ENCODE peak calls at places on chromosome 10, in five cellular contexts. X is right atrium auricular region; R is activated T-cell treated with anti-CD3 and anti-CD28 coated beads, Interleukin-2, amount 50 U/mL, for 72 hours; Q is thoracic aorta; D is cardiac muscle cell. C is an unnamed sample.
A peak's percentile ranks its signal among the peaks of the same experiment; 100 is the strongest.

GRCh38 chr10:112951349-112952281 is 1.6 kb downstream of the TCF7L2 start:
- DNase-seq in X (peak; percentile 73), R (peak; percentile 37), Q (no peak), D (peak; percentile 69), C (no peak)

GRCh38 chr10:68957654-68958053 is 1.7 kb downstream of the DDX21 start:
- DNase-seq in X (no peak), R (no peak), Q (no peak), D (no peak), C (no peak)

GRCh38 chr10:1366811-1367425 is 310.7 kb downstream of the WDR37 start:
- DNase-seq in X (peak; percentile 40), R (no peak), Q (no peak), D (no peak), C (no peak)

GRCh38 chr10:130900441-130901160 is 410.9 kb downstream of the TCERG1L start:
- DNase-seq in X (no peak), R (no peak), Q (no peak), D (no peak), C (no peak)

GRCh38 chr10:75530337-75530736 is 98.9 kb downstream of the LRMDA start:
- DNase-seq in X (no peak), R (no peak), Q (peak; percentile 36), D (no peak), C (no peak)

GRCh38 chr10:62451606-62451965 is 77.4 kb downstream of the ZNF365 start:
- DNase-seq in X (no peak), R (no peak), Q (no peak), D (no peak), C (no peak)

GRCh38 chr10:35232509-35232908 is 103.8 kb upstream of the CCNY start:
- DNase-seq in X (no peak), R (no peak), Q (no peak), D (no peak), C (no peak)

GRCh38 chr10:131577786-131578471 is 266.4 kb upstream of the TCERG1L start:
- DNase-seq in X (peak; percentile 52), R (no peak), Q (no peak), D (no peak), C (no peak)

GRCh38 chr10:32417906-32418547 is 27.9 kb upstream of the CCDC7 start:
- DNase-seq in X (no peak), R (no peak), Q (no peak), D (no peak), C (no peak)

GRCh38 chr10:113754768-113755167 is 3.3 kb downstream of the PLEKHS1 start:
- DNase-seq in X (no peak), R (no peak), Q (no peak), D (no peak), C (no peak)

GRCh38 chr10:27256790-27257189 is 16.2 kb upstream of the ACBD5 start:
- DNase-seq in X (no peak), R (no peak), Q (no peak), D (no peak), C (no peak)

GRCh38 chr10:15990523-15991129 is 130.3 kb upstream of the MINDY3 start:
- DNase-seq in X (no peak), R (no peak), Q (no peak), D (no peak), C (no peak)

GRCh38 chr10:125035136-125035535 is 93.2 kb downstream of the ZRANB1 start:
- DNase-seq in X (no peak), R (no peak), Q (no peak), D (no peak), C (no peak)

GRCh38 chr10:43606323-43607198 is at the start of gene ZNF485:
- DNase-seq in X (peak; percentile 68), R (peak; percentile 65), Q (peak; percentile 15), D (peak; percentile 81), C (no peak)

GRCh38 chr10:94362360-94363250 is at the start of gene NOC3L:
- DNase-seq in X (peak; percentile 96), R (peak; percentile 96), Q (peak; percentile 85), D (peak; percentile 97), C (peak; percentile 85)

GRCh38 chr10:98314577-98315284 is 46.7 kb upstream of the LOXL4 start:
- DNase-seq in X (peak; percentile 80), R (no peak), Q (no peak), D (no peak), C (no peak)

GRCh38 chr10:36023939-36024338 is 381.8 kb upstream of the FZD8 start:
- DNase-seq in X (peak; percentile 63), R (no peak), Q (peak; percentile 7), D (no peak), C (no peak)

GRCh38 chr10:110903280-110904278 is 15.4 kb downstream of the BBIP1 start:
- DNase-seq in X (no peak), R (peak; percentile 66), Q (no peak), D (no peak), C (no peak)

GRCh38 chr10:5948999-5949759 is 28.2 kb downstream of the IL15RA start:
- DNase-seq in X (no peak), R (peak; percentile 32), Q (no peak), D (peak; percentile 57), C (no peak)

GRCh38 chr10:51804861-51805260 is 105.5 kb upstream of the CSTF2T start:
- DNase-seq in X (no peak), R (no peak), Q (no peak), D (no peak), C (no peak)

GRCh38 chr10:3126741-3127342 is 45.7 kb downstream of the PITRM1 start:
- DNase-seq in X (no peak), R (no peak), Q (no peak), D (peak; percentile 84), C (no peak)

GRCh38 chr10:5588080-5588453 is 63.3 kb downstream of the CALML3 start:
- DNase-seq in X (no peak), R (no peak), Q (no peak), D (no peak), C (no peak)

GRCh38 chr10:121751191-121751760 is 153.0 kb upstream of the FGFR2 start:
- DNase-seq in X (no peak), R (no peak), Q (no peak), D (no peak), C (no peak)

C was measured in GOT3.